ENCODE peak calls at places on chromosomes 6 and 20, in five cellular contexts. O is fibroblast of the aortic adventitia; R is HT1080; Q is activated naive CD4-positive, alpha-beta T cell; K is MM.1S. Y is an unnamed sample.

GRCh38 chr6:137978252-137978896 is 111.3 kb downstream of the TNFAIP3 start:
- DNase-seq in O (peak), R (peak), Q (no peak), K (no peak), Y (peak)

GRCh38 chr20:50645253-50646068 is 45.9 kb downstream of the RIPOR3 start:
- DNase-seq in O (peak), R (peak), Q (no peak), K (no peak), Y (peak)

GRCh38 chr6:150142657-150143501 is at the start of gene PPP1R14C:
- DNase-seq in O (no peak), R (no peak), Q (no peak), K (no peak), Y (peak)

GRCh38 chr6:74167951-74168350 is 471.9 kb downstream of the CD109 start:
- DNase-seq in O (peak), R (no peak), Q (no peak), K (no peak), Y (no peak)

GRCh38 chr6:168643401-168643800 is 202.4 kb downstream of the SMOC2 start:
- DNase-seq in O (no peak), R (no peak), Q (no peak), K (no peak), Y (no peak)

GRCh38 chr20:924639-925038 is 8.5 kb upstream of the ANGPT4 start:
- DNase-seq in O (no peak), R (no peak), Q (no peak), K (no peak), Y (no peak)

GRCh38 chr6:132919476-132919875 is 105.1 kb downstream of the RPS12 start:
- DNase-seq in O (peak), R (peak), Q (no peak), K (no peak), Y (no peak)

GRCh38 chr6:116491610-116492330 is 19.7 kb upstream of the CALHM5 start:
- DNase-seq in O (no peak), R (no peak), Q (no peak), K (no peak), Y (no peak)

GRCh38 chr6:11618533-11618932 is 81.0 kb downstream of the TMEM170B start:
- DNase-seq in O (no peak), R (peak), Q (no peak), K (no peak), Y (no peak)

GRCh38 chr20:48731581-48731980 is 96.2 kb downstream of the PREX1 start:
- DNase-seq in O (no peak), R (no peak), Q (no peak), K (no peak), Y (no peak)

GRCh38 chr6:45801471-45802289 is 214.0 kb downstream of the CLIC5 start:
- DNase-seq in O (no peak), R (no peak), Q (no peak), K (no peak), Y (no peak)

GRCh38 chr6:100456881-100457220 is 7.9 kb downstream of the SIM1 start:
- DNase-seq in O (no peak), R (no peak), Q (no peak), K (no peak), Y (no peak)

GRCh38 chr20:17762873-17763557 is 63.2 kb downstream of the BANF2 start:
- DNase-seq in O (no peak), R (no peak), Q (no peak), K (no peak), Y (no peak)

GRCh38 chr6:150167479-150167873 is 24.6 kb downstream of the PPP1R14C start:
- DNase-seq in O (no peak), R (no peak), Q (no peak), K (no peak), Y (no peak)

GRCh38 chr20:20405619-20406018 is 37.7 kb downstream of the INSM1 start:
- DNase-seq in O (no peak), R (no peak), Q (no peak), K (no peak), Y (no peak)

GRCh38 chr6:118511930-118512715 is 36.0 kb upstream of the PLN start:
- DNase-seq in O (no peak), R (no peak), Q (no peak), K (no peak), Y (no peak)

GRCh38 chr20:57288676-57289075 is 22.2 kb upstream of the BMP7 start:
- DNase-seq in O (no peak), R (no peak), Q (no peak), K (no peak), Y (no peak)

GRCh38 chr6:24931296-24931695 is 4.5 kb downstream of the RIPOR2 start:
- DNase-seq in O (peak), R (no peak), Q (no peak), K (no peak), Y (no peak)

GRCh38 chr20:13430346-13431002 is 208.3 kb downstream of the TASP1 start:
- DNase-seq in O (peak), R (peak), Q (no peak), K (no peak), Y (no peak)

GRCh38 chr6:137415127-137415833 is 78.9 kb downstream of the OLIG3 start:
- DNase-seq in O (peak), R (no peak), Q (peak), K (peak), Y (no peak)

GRCh38 chr20:44026932-44027685 is 112.5 kb downstream of the TOX2 start:
- DNase-seq in O (no peak), R (no peak), Q (no peak), K (no peak), Y (peak)

GRCh38 chr6:137160763-137161162 is 12.7 kb downstream of the IL22RA2 start:
- DNase-seq in O (peak), R (peak), Q (no peak), K (no peak), Y (no peak)

GRCh38 chr6:112043032-112044007 is 10.6 kb upstream of the CCN6 start:
- DNase-seq in O (peak), R (peak), Q (peak), K (peak), Y (peak)

GRCh38 chr6:1825277-1825676 is 215.6 kb downstream of the FOXC1 start:
- DNase-seq in O (no peak), R (no peak), Q (no peak), K (no peak), Y (no peak)

GRCh38 chr6:53023323-53023722 is 28.2 kb upstream of the GSTA4 start:
- DNase-seq in O (no peak), R (no peak), Q (no peak), K (no peak), Y (no peak)

GRCh38 chr6:122736166-122736565 is 43.4 kb upstream of the FABP7 start:
- DNase-seq in O (no peak), R (no peak), Q (no peak), K (no peak), Y (no peak)

GRCh38 chr20:25676164-25676809 is 20.4 kb downstream of the ZNF337 start:
- DNase-seq in O (peak), R (peak), Q (no peak), K (no peak), Y (no peak)

Y was measured in RWPE2.